ENCODE peak calls at places on chromosomes 13 and 19, in four cellular contexts. One of them, this sample, is unnamed.

GRCh38 chr13:36998624-36999041 is 507 bp downstream of the ALG5 start:
- DNase-seq in HTR-8/SVneo: no peak
- DNase-seq in stimulated activated CD4-positive, alpha-beta T cell treated with anti-CD3 and anti-CD28 coated beads, Interleukin-15, amount 100 ng/mL, for 24 hours: peak
- DNase-seq in fibroblast of mammary gland: peak
- DNase-seq in this sample: peak

GRCh38 chr13:22336460-22336859 is 665.6 kb downstream of the FGF9 start:
- DNase-seq in HTR-8/SVneo: no peak
- DNase-seq in stimulated activated CD4-positive, alpha-beta T cell treated with anti-CD3 and anti-CD28 coated beads, Interleukin-15, amount 100 ng/mL, for 24 hours: no peak
- DNase-seq in fibroblast of mammary gland: no peak
- DNase-seq in this sample: no peak

GRCh38 chr13:106795847-106796246 is 227.9 kb upstream of the ARGLU1 start:
- DNase-seq in HTR-8/SVneo: no peak
- DNase-seq in stimulated activated CD4-positive, alpha-beta T cell treated with anti-CD3 and anti-CD28 coated beads, Interleukin-15, amount 100 ng/mL, for 24 hours: no peak
- DNase-seq in fibroblast of mammary gland: no peak
- DNase-seq in this sample: no peak

GRCh38 chr13:36447501-36447900 is 15.2 kb downstream of the CCNA1 start:
- DNase-seq in HTR-8/SVneo: no peak
- DNase-seq in stimulated activated CD4-positive, alpha-beta T cell treated with anti-CD3 and anti-CD28 coated beads, Interleukin-15, amount 100 ng/mL, for 24 hours: no peak
- DNase-seq in fibroblast of mammary gland: peak
- DNase-seq in this sample: no peak

GRCh38 chr19:2728783-2729387 is 7.7 kb upstream of the DIRAS1 start:
- DNase-seq in HTR-8/SVneo: no peak
- DNase-seq in stimulated activated CD4-positive, alpha-beta T cell treated with anti-CD3 and anti-CD28 coated beads, Interleukin-15, amount 100 ng/mL, for 24 hours: no peak
- DNase-seq in fibroblast of mammary gland: no peak
- DNase-seq in this sample: no peak

GRCh38 chr19:55703790-55704215 is 28.8 kb downstream of the EPN1 start:
- DNase-seq in HTR-8/SVneo: no peak
- DNase-seq in stimulated activated CD4-positive, alpha-beta T cell treated with anti-CD3 and anti-CD28 coated beads, Interleukin-15, amount 100 ng/mL, for 24 hours: peak
- DNase-seq in fibroblast of mammary gland: peak
- DNase-seq in this sample: peak

GRCh38 chr19:17078920-17079709 is 3.5 kb downstream of the MYO9B start:
- DNase-seq in HTR-8/SVneo: no peak
- DNase-seq in stimulated activated CD4-positive, alpha-beta T cell treated with anti-CD3 and anti-CD28 coated beads, Interleukin-15, amount 100 ng/mL, for 24 hours: no peak
- DNase-seq in fibroblast of mammary gland: peak
- DNase-seq in this sample: no peak

GRCh38 chr19:1567116-1567847 is 843 bp downstream of the MEX3D start:
- DNase-seq in HTR-8/SVneo: no peak
- DNase-seq in stimulated activated CD4-positive, alpha-beta T cell treated with anti-CD3 and anti-CD28 coated beads, Interleukin-15, amount 100 ng/mL, for 24 hours: peak
- DNase-seq in fibroblast of mammary gland: no peak
- DNase-seq in this sample: peak

GRCh38 chr19:620166-620862 is 13.0 kb downstream of the POLRMT start:
- DNase-seq in HTR-8/SVneo: no peak
- DNase-seq in stimulated activated CD4-positive, alpha-beta T cell treated with anti-CD3 and anti-CD28 coated beads, Interleukin-15, amount 100 ng/mL, for 24 hours: no peak
- DNase-seq in fibroblast of mammary gland: no peak
- DNase-seq in this sample: no peak

GRCh38 chr19:49930483-49931011 is 1.2 kb upstream of the NUP62 start:
- DNase-seq in HTR-8/SVneo: no peak
- DNase-seq in stimulated activated CD4-positive, alpha-beta T cell treated with anti-CD3 and anti-CD28 coated beads, Interleukin-15, amount 100 ng/mL, for 24 hours: peak
- DNase-seq in fibroblast of mammary gland: peak
- DNase-seq in this sample: peak

GRCh38 chr13:112346173-112346898 is 29.8 kb upstream of the SPACA7 start:
- DNase-seq in HTR-8/SVneo: no peak
- DNase-seq in stimulated activated CD4-positive, alpha-beta T cell treated with anti-CD3 and anti-CD28 coated beads, Interleukin-15, amount 100 ng/mL, for 24 hours: peak
- DNase-seq in fibroblast of mammary gland: no peak
- DNase-seq in this sample: no peak

GRCh38 chr19:45049073-45049736 is 10.4 kb downstream of the CLASRP start:
- DNase-seq in HTR-8/SVneo: no peak
- DNase-seq in stimulated activated CD4-positive, alpha-beta T cell treated with anti-CD3 and anti-CD28 coated beads, Interleukin-15, amount 100 ng/mL, for 24 hours: no peak
- DNase-seq in fibroblast of mammary gland: no peak
- DNase-seq in this sample: no peak

GRCh38 chr19:29294343-29294811 is 81.4 kb upstream of the UQCRFS1 start:
- DNase-seq in HTR-8/SVneo: no peak
- DNase-seq in stimulated activated CD4-positive, alpha-beta T cell treated with anti-CD3 and anti-CD28 coated beads, Interleukin-15, amount 100 ng/mL, for 24 hours: no peak
- DNase-seq in fibroblast of mammary gland: no peak
- DNase-seq in this sample: no peak

GRCh38 chr19:5250127-5250659 is 90.4 kb downstream of the PTPRS start:
- DNase-seq in HTR-8/SVneo: no peak
- DNase-seq in stimulated activated CD4-positive, alpha-beta T cell treated with anti-CD3 and anti-CD28 coated beads, Interleukin-15, amount 100 ng/mL, for 24 hours: no peak
- DNase-seq in fibroblast of mammary gland: no peak
- DNase-seq in this sample: no peak

GRCh38 chr19:8343483-8343844 is 402 bp upstream of the KANK3 start:
- DNase-seq in HTR-8/SVneo: no peak
- DNase-seq in stimulated activated CD4-positive, alpha-beta T cell treated with anti-CD3 and anti-CD28 coated beads, Interleukin-15, amount 100 ng/mL, for 24 hours: no peak
- DNase-seq in fibroblast of mammary gland: no peak
- DNase-seq in this sample: no peak

GRCh38 chr19:47247308-47247990 is 8.9 kb upstream of the CCDC9 start:
- DNase-seq in HTR-8/SVneo: no peak
- DNase-seq in stimulated activated CD4-positive, alpha-beta T cell treated with anti-CD3 and anti-CD28 coated beads, Interleukin-15, amount 100 ng/mL, for 24 hours: peak
- DNase-seq in fibroblast of mammary gland: peak
- DNase-seq in this sample: peak

GRCh38 chr13:21871302-21871862 is 200.5 kb downstream of the FGF9 start:
- DNase-seq in HTR-8/SVneo: no peak
- DNase-seq in stimulated activated CD4-positive, alpha-beta T cell treated with anti-CD3 and anti-CD28 coated beads, Interleukin-15, amount 100 ng/mL, for 24 hours: no peak
- DNase-seq in fibroblast of mammary gland: no peak
- DNase-seq in this sample: no peak

GRCh38 chr13:26872444-26873173 is 112.0 kb upstream of the GPR12 start:
- DNase-seq in HTR-8/SVneo: peak
- DNase-seq in stimulated activated CD4-positive, alpha-beta T cell treated with anti-CD3 and anti-CD28 coated beads, Interleukin-15, amount 100 ng/mL, for 24 hours: peak
- DNase-seq in fibroblast of mammary gland: peak
- DNase-seq in this sample: peak

GRCh38 chr13:101307181-101307701 is 109.1 kb downstream of the NALCN start:
- DNase-seq in HTR-8/SVneo: no peak
- DNase-seq in stimulated activated CD4-positive, alpha-beta T cell treated with anti-CD3 and anti-CD28 coated beads, Interleukin-15, amount 100 ng/mL, for 24 hours: no peak
- DNase-seq in fibroblast of mammary gland: peak
- DNase-seq in this sample: no peak

GRCh38 chr13:32622827-32623226 is 36.6 kb downstream of the PDS5B start:
- DNase-seq in HTR-8/SVneo: no peak
- DNase-seq in stimulated activated CD4-positive, alpha-beta T cell treated with anti-CD3 and anti-CD28 coated beads, Interleukin-15, amount 100 ng/mL, for 24 hours: peak
- DNase-seq in fibroblast of mammary gland: no peak
- DNase-seq in this sample: no peak

GRCh38 chr19:18270304-18270703 is 3.9 kb downstream of the IQCN start:
- DNase-seq in HTR-8/SVneo: no peak
- DNase-seq in stimulated activated CD4-positive, alpha-beta T cell treated with anti-CD3 and anti-CD28 coated beads, Interleukin-15, amount 100 ng/mL, for 24 hours: no peak
- DNase-seq in fibroblast of mammary gland: no peak
- DNase-seq in this sample: no peak

GRCh38 chr13:30832845-30833332 is 73.2 kb upstream of the MEDAG start:
- DNase-seq in HTR-8/SVneo: peak
- DNase-seq in stimulated activated CD4-positive, alpha-beta T cell treated with anti-CD3 and anti-CD28 coated beads, Interleukin-15, amount 100 ng/mL, for 24 hours: peak
- DNase-seq in fibroblast of mammary gland: no peak
- DNase-seq in this sample: peak

GRCh38 chr19:55197531-55197930 is 11.8 kb downstream of the PTPRH start:
- DNase-seq in HTR-8/SVneo: no peak
- DNase-seq in stimulated activated CD4-positive, alpha-beta T cell treated with anti-CD3 and anti-CD28 coated beads, Interleukin-15, amount 100 ng/mL, for 24 hours: no peak
- DNase-seq in fibroblast of mammary gland: no peak
- DNase-seq in this sample: peak

GRCh38 chr19:38132781-38133180 is 91.2 kb downstream of the DPF1 start:
- DNase-seq in HTR-8/SVneo: no peak
- DNase-seq in stimulated activated CD4-positive, alpha-beta T cell treated with anti-CD3 and anti-CD28 coated beads, Interleukin-15, amount 100 ng/mL, for 24 hours: no peak
- DNase-seq in fibroblast of mammary gland: no peak
- DNase-seq in this sample: no peak

GRCh38 chr19:3073931-3074595 is 11.8 kb upstream of the TLE5 start:
- DNase-seq in HTR-8/SVneo: no peak
- DNase-seq in stimulated activated CD4-positive, alpha-beta T cell treated with anti-CD3 and anti-CD28 coated beads, Interleukin-15, amount 100 ng/mL, for 24 hours: no peak
- DNase-seq in fibroblast of mammary gland: peak
- DNase-seq in this sample: peak

GRCh38 chr13:27135023-27135422 is 36.6 kb downstream of the USP12 start:
- DNase-seq in HTR-8/SVneo: no peak
- DNase-seq in stimulated activated CD4-positive, alpha-beta T cell treated with anti-CD3 and anti-CD28 coated beads, Interleukin-15, amount 100 ng/mL, for 24 hours: no peak
- DNase-seq in fibroblast of mammary gland: no peak
- DNase-seq in this sample: peak

GRCh38 chr13:71218960-71219359 is 648.0 kb downstream of the DACH1 start:
- DNase-seq in HTR-8/SVneo: no peak
- DNase-seq in stimulated activated CD4-positive, alpha-beta T cell treated with anti-CD3 and anti-CD28 coated beads, Interleukin-15, amount 100 ng/mL, for 24 hours: no peak
- DNase-seq in fibroblast of mammary gland: no peak
- DNase-seq in this sample: peak

GRCh38 chr19:46977548-46977947 is 42.1 kb upstream of the NPAS1 start:
- DNase-seq in HTR-8/SVneo: no peak
- DNase-seq in stimulated activated CD4-positive, alpha-beta T cell treated with anti-CD3 and anti-CD28 coated beads, Interleukin-15, amount 100 ng/mL, for 24 hours: no peak
- DNase-seq in fibroblast of mammary gland: peak
- DNase-seq in this sample: no peak

GRCh38 chr19:20038358-20039202 is 725 bp downstream of the ZNF682 start:
- DNase-seq in HTR-8/SVneo: no peak
- DNase-seq in stimulated activated CD4-positive, alpha-beta T cell treated with anti-CD3 and anti-CD28 coated beads, Interleukin-15, amount 100 ng/mL, for 24 hours: no peak
- DNase-seq in fibroblast of mammary gland: peak
- DNase-seq in this sample: no peak

GRCh38 chr13:26951581-26952177 is 191.1 kb upstream of the GPR12 start:
- DNase-seq in HTR-8/SVneo: no peak
- DNase-seq in stimulated activated CD4-positive, alpha-beta T cell treated with anti-CD3 and anti-CD28 coated beads, Interleukin-15, amount 100 ng/mL, for 24 hours: no peak
- DNase-seq in fibroblast of mammary gland: no peak
- DNase-seq in this sample: no peak

GRCh38 chr13:32191452-32191998 is 123.6 kb downstream of the ZAR1L start:
- DNase-seq in HTR-8/SVneo: no peak
- DNase-seq in stimulated activated CD4-positive, alpha-beta T cell treated with anti-CD3 and anti-CD28 coated beads, Interleukin-15, amount 100 ng/mL, for 24 hours: no peak
- DNase-seq in fibroblast of mammary gland: no peak
- DNase-seq in this sample: no peak

GRCh38 chr13:99528547-99528946 is 27.3 kb downstream of the TM9SF2 start:
- DNase-seq in HTR-8/SVneo: no peak
- DNase-seq in stimulated activated CD4-positive, alpha-beta T cell treated with anti-CD3 and anti-CD28 coated beads, Interleukin-15, amount 100 ng/mL, for 24 hours: no peak
- DNase-seq in fibroblast of mammary gland: no peak
- DNase-seq in this sample: peak

GRCh38 chr13:75482070-75482819 is at the start of gene TBC1D4:
- DNase-seq in HTR-8/SVneo: peak
- DNase-seq in stimulated activated CD4-positive, alpha-beta T cell treated with anti-CD3 and anti-CD28 coated beads, Interleukin-15, amount 100 ng/mL, for 24 hours: peak
- DNase-seq in fibroblast of mammary gland: peak
- DNase-seq in this sample: peak

GRCh38 chr13:99339736-99340392 is 32.7 kb upstream of the GPR183 start:
- DNase-seq in HTR-8/SVneo: no peak
- DNase-seq in stimulated activated CD4-positive, alpha-beta T cell treated with anti-CD3 and anti-CD28 coated beads, Interleukin-15, amount 100 ng/mL, for 24 hours: peak
- DNase-seq in fibroblast of mammary gland: peak
- DNase-seq in this sample: no peak

GRCh38 chr13:51814825-51815650 is 11.1 kb upstream of the DHRS12 start:
- DNase-seq in HTR-8/SVneo: peak
- DNase-seq in stimulated activated CD4-positive, alpha-beta T cell treated with anti-CD3 and anti-CD28 coated beads, Interleukin-15, amount 100 ng/mL, for 24 hours: peak
- DNase-seq in fibroblast of mammary gland: peak
- DNase-seq in this sample: peak

GRCh38 chr19:2813235-2814160 is 6.2 kb upstream of the ZNF554 start:
- DNase-seq in HTR-8/SVneo: no peak
- DNase-seq in stimulated activated CD4-positive, alpha-beta T cell treated with anti-CD3 and anti-CD28 coated beads, Interleukin-15, amount 100 ng/mL, for 24 hours: no peak
- DNase-seq in fibroblast of mammary gland: no peak
- DNase-seq in this sample: no peak

GRCh38 chr19:39409886-39410619 is 2.4 kb upstream of the PLEKHG2 start:
- DNase-seq in HTR-8/SVneo: no peak
- DNase-seq in stimulated activated CD4-positive, alpha-beta T cell treated with anti-CD3 and anti-CD28 coated beads, Interleukin-15, amount 100 ng/mL, for 24 hours: peak
- DNase-seq in fibroblast of mammary gland: peak
- DNase-seq in this sample: peak

GRCh38 chr19:54518844-54519243 is 16.2 kb downstream of the LAIR2 start:
- DNase-seq in HTR-8/SVneo: no peak
- DNase-seq in stimulated activated CD4-positive, alpha-beta T cell treated with anti-CD3 and anti-CD28 coated beads, Interleukin-15, amount 100 ng/mL, for 24 hours: peak
- DNase-seq in fibroblast of mammary gland: no peak
- DNase-seq in this sample: peak

This sample was measured in dermis blood vessel endothelial cell.